ENCODE peak calls at places on chromosomes 5 and 9, in four cellular contexts. K is cardiac muscle cell, U is HepG2, E is mesenchymal stem cell. I is an unnamed sample. For H3K4me1, the result is how much of the 10 kb centered on the place peaks cover.

GRCh38 chr5:148163345-148163744 is 5.0 kb upstream of the SPINK14 start:
- DNase-seq in E (no peak), K (no peak), U (no peak), I (no peak)

GRCh38 chr9:35666547-35666946 is 1.6 kb upstream of the ARHGEF39 start:
- DNase-seq in U (no peak), K (no peak), E (no peak), I (no peak)

GRCh38 chr9:6915635-6916034 is 157.9 kb downstream of the KDM4C start:
- DNase-seq in E (no peak), U (no peak), K (peak), I (no peak)

GRCh38 chr9:113599647-113600476 is 136.3 kb downstream of the RGS3 start:
- DNase-seq in U (no peak), K (no peak), E (peak), I (no peak)

GRCh38 chr5:135834639-135835529 is at the start of gene SLC25A48:
- DNase-seq in E (no peak), U (peak), K (peak), I (peak)

GRCh38 chr5:133818031-133818431 is 150.4 kb downstream of the C5orf15 start:
- DNase-seq in U (no peak), E (no peak), K (no peak), I (peak)

GRCh38 chr9:86099695-86100364 is 472 bp upstream of the GOLM1 start:
- DNase-seq in K (peak), U (no peak), E (peak), I (peak)

GRCh38 chr9:18459958-18460584 is 13.9 kb upstream of the ADAMTSL1 start:
- DNase-seq in E (peak), U (no peak), K (no peak), I (no peak)

GRCh38 chr9:89814340-89815040 is 209.7 kb downstream of the GADD45G start:
- DNase-seq in E (peak), U (no peak), K (no peak), I (no peak)

GRCh38 chr9:110969971-110970381 is 68.3 kb downstream of the LPAR1 start:
- DNase-seq in U (peak), E (peak), K (no peak), I (peak)

GRCh38 chr5:170393235-170393634 is 4.1 kb upstream of the KCNMB1 start:
- DNase-seq in U (no peak), K (no peak), E (peak), I (no peak)

GRCh38 chr5:1330146-1330846 is 14.6 kb downstream of the CLPTM1L start:
- DNase-seq in U (no peak), E (no peak), K (no peak), I (peak)

GRCh38 chr9:9950813-9951212 is 662.0 kb downstream of the PTPRD start:
- DNase-seq in E (no peak), U (no peak), K (peak), I (no peak)

GRCh38 chr5:16791036-16791705 is 144.9 kb downstream of the MYO10 start:
- DNase-seq in U (peak), E (peak), K (peak), I (peak)

GRCh38 chr9:21616082-21616778 is 134.1 kb upstream of the IFNE start:
- DNase-seq in E (peak), K (no peak), U (no peak), I (peak)

GRCh38 chr5:120446068-120446492 is 18.0 kb upstream of the PRR16 start:
- DNase-seq in K (no peak), E (peak), U (no peak), I (no peak)

GRCh38 chr5:72374844-72375243 is 54.7 kb downstream of the PTCD2 start:
- DNase-seq in U (no peak), E (no peak), K (no peak), I (no peak)

GRCh38 chr5:154397652-154398406 is 48.0 kb upstream of the SAP30L start:
- DNase-seq in K (no peak), U (no peak), E (no peak), I (peak)

DNA sequence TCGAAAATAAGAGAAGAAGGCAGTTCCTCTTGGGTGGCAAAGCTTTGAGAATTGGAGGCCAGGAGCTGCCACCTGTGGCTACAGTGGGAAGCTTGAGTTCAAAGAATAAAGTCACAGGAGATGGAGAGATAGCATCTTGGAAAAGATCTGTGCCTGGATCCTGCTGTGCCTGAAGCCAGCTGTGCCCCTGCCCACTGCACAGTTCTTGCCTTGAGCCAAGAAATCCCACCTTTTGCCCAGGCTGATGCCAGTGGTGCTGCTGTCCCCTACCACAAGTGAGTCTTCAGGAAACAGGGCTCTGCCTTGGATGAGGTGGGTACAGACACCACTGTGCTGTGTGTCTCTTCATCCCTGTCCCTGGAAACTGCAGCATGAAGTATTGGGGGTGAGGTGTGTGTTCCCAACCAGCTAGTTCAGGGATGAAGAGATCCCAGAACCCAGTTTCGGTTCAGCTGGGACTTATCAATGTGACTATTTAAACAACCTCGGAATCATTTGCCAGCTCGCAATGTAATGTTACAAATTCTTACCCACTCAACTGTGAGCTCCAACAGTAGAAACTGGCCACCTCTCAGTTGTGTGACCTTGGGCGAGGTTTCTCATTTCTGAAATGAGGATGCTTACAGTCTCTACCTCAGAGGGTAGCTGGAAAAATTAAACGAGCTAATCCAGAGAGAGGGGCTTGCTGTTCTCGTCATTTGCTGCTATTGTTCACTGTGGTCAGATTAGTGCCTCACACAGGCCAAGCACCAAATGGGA is 5.9 kb downstream of the IER5L start:
- DNase-seq in U (no peak), E (no peak), K (no peak), I (no peak)
- H3K27ac ChIP-seq in U (no peak), E (no peak), K (no peak), I (no peak)

GRCh38 chr9:70410368-70410767 is 4.1 kb downstream of the KLF9 start:
- DNase-seq in U (no peak), E (peak), K (no peak), I (peak)

GRCh38 chr9:70412678-70413426 is 1.6 kb downstream of the KLF9 start:
- DNase-seq in E (peak), K (peak), U (peak), I (peak)

GRCh38 chr9:70413427-70413797 is 1.0 kb downstream of the KLF9 start:
- DNase-seq in U (no peak), K (peak), E (no peak), I (no peak)

GRCh38 chr9:70411141-70411929 is 3.1 kb downstream of the KLF9 start:
- DNase-seq in K (peak), U (peak), E (peak), I (peak)

DNA sequence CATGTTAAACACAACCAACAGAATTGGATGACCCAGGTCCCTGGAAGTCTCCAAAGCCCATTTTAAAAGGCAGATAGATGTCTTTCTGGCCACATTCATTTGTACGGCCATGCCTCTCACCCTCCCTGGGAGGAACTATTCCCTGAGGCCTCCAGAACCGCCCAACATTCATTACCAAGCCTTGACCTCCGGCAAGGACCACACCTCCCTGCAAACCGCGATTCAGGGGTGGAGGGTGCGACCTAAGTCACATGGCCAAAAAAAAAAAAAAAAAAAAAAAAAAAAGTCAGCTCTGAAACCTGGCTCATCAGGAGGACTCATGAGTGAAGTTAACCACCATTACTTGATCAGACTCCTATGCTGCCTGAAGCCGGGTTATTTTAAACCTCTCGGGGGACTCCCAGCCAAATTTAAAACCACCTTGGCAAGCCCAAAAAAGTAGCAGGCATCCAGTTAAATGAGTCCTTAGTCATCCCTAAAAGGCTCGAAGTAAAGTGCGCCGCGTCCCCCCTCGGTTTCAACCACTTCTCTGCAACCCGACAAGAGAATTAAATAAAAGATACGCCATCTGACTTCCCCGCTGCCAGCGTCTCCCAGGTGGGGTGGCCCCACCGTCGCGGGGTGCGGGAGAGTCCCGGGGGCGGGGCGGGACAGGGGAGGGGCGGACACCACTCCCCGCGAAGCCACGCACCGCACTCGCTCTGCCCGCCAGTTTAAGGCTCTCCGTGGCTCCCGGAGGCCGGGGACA is 2.4 kb downstream of the KLF9 start:
- DNase-seq in U (peak), E (peak), K (no peak), I (peak)
- H3K4me1 ChIP-seq in U (under half), E (under half), K (under half), I (under half)

GRCh38 chr5:173057062-173057924 is 1.1 kb downstream of the CREBRF start:
- DNase-seq in E (peak), U (peak), K (peak), I (peak)
- H3K4me3 ChIP-seq in E (peak), U (peak), K (peak), I (peak)

GRCh38 chr9:130329061-130329460 is 63.5 kb downstream of the HMCN2 start:
- DNase-seq in K (no peak), U (no peak), E (no peak), I (no peak)

GRCh38 chr9:130328349-130328801 is 62.8 kb downstream of the HMCN2 start:
- DNase-seq in U (no peak), E (peak), K (no peak), I (no peak)

GRCh38 chr9:130325921-130326320 is 60.4 kb downstream of the HMCN2 start:
- DNase-seq in K (no peak), U (no peak), E (no peak), I (no peak)

GRCh38 chr9:130327781-130328348 is 62.3 kb downstream of the HMCN2 start:
- DNase-seq in U (no peak), K (peak), E (peak), I (no peak)

GRCh38 chr9:130327070-130327780 is 61.7 kb downstream of the HMCN2 start:
- DNase-seq in U (no peak), K (peak), E (no peak), I (no peak)
- H3K27ac ChIP-seq in U (no peak), K (no peak), E (no peak), I (peak)